ENCODE peak calls at places on chromosomes 5 and 9, in seven cellular contexts. K is hepatocyte, E is HCT116, A is PC-3, N is GM23338, B is GM23248, Y is MM.1S. V is an unnamed sample.

GRCh38 chr9:79776581-79776980 is 204.8 kb downstream of the TLE4 start:
- DNase-seq in K (no peak), N (no peak), Y (no peak), A (peak; percentile 54), E (no peak), B (peak; percentile 4), V (no peak)

GRCh38 chr5:142512041-142512679 is 173.7 kb downstream of the FGF1 start:
- DNase-seq in A (no peak), Y (no peak), N (no peak), K (no peak), E (no peak), B (peak; percentile 48), V (peak; percentile 31)

GRCh38 chr5:150641006-150641570 is 628 bp downstream of the SYNPO start:
- DNase-seq in Y (no peak), K (no peak), B (peak; percentile 86), E (no peak), A (peak; percentile 77), N (no peak), V (peak; percentile 0)

GRCh38 chr5:80955082-80955481 is 5.1 kb upstream of the RASGRF2 start:
- DNase-seq in E (no peak), A (no peak), K (no peak), B (no peak), Y (no peak), N (no peak), V (no peak)

GRCh38 chr9:15349892-15350761 is 43.1 kb upstream of the TTC39B start:
- DNase-seq in B (peak; percentile 50), Y (no peak), N (no peak), E (no peak), A (peak; percentile 91), K (no peak), V (no peak)

GRCh38 chr9:111099199-111100005 is 61.1 kb upstream of the LPAR1 start:
- DNase-seq in N (peak; percentile 68), A (no peak), K (peak; percentile 9), Y (no peak), E (no peak), B (no peak), V (peak; percentile 91)

GRCh38 chr9:93081081-93081529 is 14.9 kb upstream of the CARD19 start:
- DNase-seq in K (peak; percentile 7), N (no peak), E (no peak), A (no peak), B (peak; percentile 54), Y (no peak), V (no peak)

GRCh38 chr5:159316519-159317383 is 13.5 kb downstream of the IL12B start:
- DNase-seq in N (peak; percentile 76), E (no peak), Y (peak; percentile 61), A (peak; percentile 55), B (peak; percentile 62), K (peak; percentile 68), V (peak; percentile 71)

GRCh38 chr9:128107260-128107970 is 20.1 kb downstream of the PTGES2 start:
- DNase-seq in K (no peak), E (no peak), N (no peak), Y (no peak), A (no peak), B (no peak), V (no peak)

GRCh38 chr5:82277613-82277986 is 554 bp downstream of the RPS23 start:
- DNase-seq in B (peak; percentile 56), K (no peak), Y (no peak), A (no peak), N (no peak), E (no peak), V (no peak)

GRCh38 chr9:130470269-130470668 is 25.5 kb downstream of the ASS1 start:
- DNase-seq in Y (no peak), N (no peak), K (no peak), B (no peak), A (no peak), E (no peak), V (no peak)

GRCh38 chr5:79284852-79285251 is 48.9 kb downstream of the JMY start:
- DNase-seq in B (peak; percentile 4), E (no peak), N (no peak), Y (peak; percentile 39), K (no peak), A (no peak), V (no peak)

GRCh38 chr5:66904189-66904588 is 292.4 kb downstream of the CD180 start:
- DNase-seq in E (no peak), N (peak; percentile 86), Y (no peak), K (no peak), A (no peak), B (no peak), V (peak; percentile 32)

GRCh38 chr5:2164586-2164985 is 281.9 kb upstream of the IRX4 start:
- DNase-seq in Y (no peak), E (no peak), B (no peak), N (peak; percentile 45), K (no peak), A (no peak), V (no peak)

GRCh38 chr9:34485822-34486221 is 27.2 kb downstream of the DNAI1 start:
- DNase-seq in K (no peak), Y (no peak), A (no peak), B (no peak), N (no peak), E (no peak), V (no peak)

GRCh38 chr5:176621661-176622079 is 8.7 kb downstream of the SNCB start:
- DNase-seq in B (no peak), N (no peak), Y (no peak), A (no peak), K (no peak), E (no peak), V (no peak)

GRCh38 chr9:97560851-97561250 is 59.4 kb downstream of the TMOD1 start:
- DNase-seq in K (no peak), Y (no peak), B (no peak), N (no peak), A (no peak), E (no peak), V (no peak)

GRCh38 chr9:96020822-96021615 is 145.5 kb downstream of the ERCC6L2 start:
- DNase-seq in K (peak; percentile 50), Y (no peak), A (no peak), N (peak; percentile 67), B (peak; percentile 55), E (no peak), V (peak; percentile 64)

GRCh38 chr5:150637245-150638052 is 3.0 kb upstream of the SYNPO start:
- DNase-seq in E (no peak), N (peak; percentile 76), Y (no peak), K (peak; percentile 85), B (peak; percentile 92), A (peak; percentile 92), V (peak; percentile 67)

GRCh38 chr5:115243412-115243811 is 19.3 kb downstream of the PGGT1B start:
- DNase-seq in Y (no peak), E (no peak), K (no peak), B (peak; percentile 67), N (no peak), A (peak; percentile 70), V (no peak)

GRCh38 chr5:116038817-116039216 is 6.5 kb downstream of the ARL14EPL start:
- DNase-seq in B (no peak), E (no peak), K (no peak), N (no peak), A (no peak), Y (no peak), V (no peak)

GRCh38 chr5:74521401-74521800 is 119.1 kb downstream of the ENC1 start:
- DNase-seq in B (no peak), Y (no peak), A (no peak), K (no peak), N (no peak), E (no peak), V (no peak)

GRCh38 chr5:157961828-157962390 is 103.0 kb upstream of the CLINT1 start:
- DNase-seq in A (no peak), E (no peak), K (no peak), B (peak; percentile 4), Y (no peak), N (no peak), V (no peak)

GRCh38 chr5:134290443-134290842 is 64.6 kb upstream of the PPP2CA start:
- DNase-seq in Y (no peak), K (no peak), N (no peak), E (no peak), B (no peak), A (no peak), V (no peak)

GRCh38 chr9:76216161-76216649 is 178.0 kb downstream of the RFK start:
- DNase-seq in A (peak; percentile 5), N (no peak), K (peak; percentile 16), E (peak; percentile 15), Y (no peak), B (peak; percentile 95), V (no peak)

GRCh38 chr5:157108961-157109360 is at the start of gene HAVCR2:
- DNase-seq in Y (peak; percentile 64), N (no peak), A (no peak), K (no peak), E (no peak), B (no peak), V (no peak)

GRCh38 chr9:136705564-136705963 is 6.8 kb upstream of the DIPK1B start:
- DNase-seq in B (no peak), A (no peak), E (no peak), Y (no peak), N (no peak), K (no peak), V (no peak)

GRCh38 chr5:132746592-132747063 is 598 bp upstream of the CCNI2 start:
- DNase-seq in Y (no peak), N (peak; percentile 91), E (peak; percentile 34), A (no peak), B (peak; percentile 42), K (peak; percentile 66), V (peak; percentile 70)

GRCh38 chr9:16824545-16825041 is 45.9 kb downstream of the BNC2 start:
- DNase-seq in K (peak; percentile 37), A (peak; percentile 54), Y (peak; percentile 67), B (no peak), N (peak; percentile 48), E (no peak), V (peak; percentile 26)
- H2AFZ ChIP-seq in K (no peak overlapping the region), A (peak overlapping the region; percentile 40), Y (peak overlapping the region; percentile 31), B (no peak overlapping the region), N (no peak overlapping the region), E (no peak overlapping the region), V (peak overlapping the region; percentile 4)

GRCh38 chr9:125821078-125821477 is 73.9 kb downstream of the PBX3 start:
- DNase-seq in N (no peak), B (no peak), Y (peak; percentile 51), E (no peak), A (no peak), K (no peak), V (no peak)
- TF ChIP-seq EZH2 in N (no peak), B (no peak), Y (no peak), E (no peak), A (no peak), K (no peak), V (no peak)

GRCh38 chr5:69046375-69046957 is 47.3 kb upstream of the SLC30A5 start:
- DNase-seq in E (no peak), Y (peak; percentile 22), N (no peak), A (no peak), K (peak; percentile 27), B (peak; percentile 40), V (no peak)
- TF ChIP-seq EZH2phosphoT487 in E (no peak), Y (no peak), N (no peak), A (no peak), K (no peak), B (no peak), V (no peak)

GRCh38 chr5:31800351-31800750 is 161.4 kb downstream of the PDZD2 start:
- DNase-seq in N (no peak), E (no peak), B (no peak), Y (no peak), K (no peak), A (no peak), V (no peak)

GRCh38 chr5:31794009-31794408 is 155.1 kb downstream of the PDZD2 start:
- DNase-seq in E (no peak), N (no peak), A (no peak), B (no peak), Y (no peak), K (no peak), V (no peak)

GRCh38 chr5:31798168-31798567 is 159.2 kb downstream of the PDZD2 start:
- DNase-seq in E (no peak), B (no peak), A (no peak), Y (no peak), K (no peak), N (no peak), V (no peak)
- H2AFZ ChIP-seq in E (no peak overlapping the region), B (no peak overlapping the region), A (no peak overlapping the region), Y (no peak overlapping the region), K (no peak overlapping the region), N (no peak overlapping the region), V (no peak overlapping the region)

V was measured in neural progenitor cell.